ENCODE peak calls at places on chromosome 7, in nine cellular contexts. A is H9, C is IMR-90, L is PC-9, O is fibroblast of lung, U is OCI-LY7, N is GM23248, I is PC-3, M is mammary epithelial cell. Z is an unnamed sample.

GRCh38 chr7:42278360-42278759 is 41.4 kb upstream of the GLI3 start:
- DNase-seq in A (no peak), C (no peak), L (no peak), O (peak; percentile 11), U (no peak), N (no peak), I (no peak), M (no peak), Z (no peak)

GRCh38 chr7:26853788-26854393 is 10.5 kb downstream of the SKAP2 start:
- DNase-seq in A (no peak), C (peak; percentile 75), L (no peak), O (peak; percentile 87), U (peak; percentile 53), N (peak; percentile 74), I (peak; percentile 73), M (peak; percentile 52), Z (peak; percentile 32)

GRCh38 chr7:40299097-40299496 is 164.3 kb downstream of the SUGCT start:
- DNase-seq in A (peak; percentile 28), C (peak; percentile 74), L (no peak), O (peak; percentile 24), U (no peak), N (peak; percentile 86), I (peak; percentile 56), M (peak; percentile 87), Z (peak; percentile 98)

GRCh38 chr7:101564778-101565211 is 64.3 kb downstream of the MYL10 start:
- DNase-seq in A (peak; percentile 98), C (no peak), L (peak; percentile 61), O (no peak), U (no peak), N (peak; percentile 31), I (peak; percentile 71), M (peak; percentile 12), Z (no peak)

GRCh38 chr7:27156508-27156898 is at the start of gene HOXA7:
- DNase-seq in A (peak; percentile 80), C (peak; percentile 63), L (no peak), O (peak; percentile 73), U (peak; percentile 48), N (peak; percentile 91), I (no peak), M (peak; percentile 36), Z (no peak)

GRCh38 chr7:120272896-120273475 is at the start of gene KCND2:
- DNase-seq in A (peak; percentile 58), C (no peak), L (peak; percentile 34), O (peak; percentile 7), U (no peak), N (peak; percentile 40), I (no peak), M (no peak), Z (no peak)

GRCh38 chr7:132275384-132275783 is 300.9 kb downstream of the PLXNA4 start:
- DNase-seq in A (no peak), C (no peak), L (no peak), O (no peak), U (no peak), N (no peak), I (peak; percentile 5), M (no peak), Z (no peak)

GRCh38 chr7:134140889-134141867 is 14.0 kb downstream of the LRGUK start:
- DNase-seq in A (peak; percentile 88), C (peak; percentile 51), L (peak; percentile 63), O (peak; percentile 58), U (peak; percentile 69), N (peak; percentile 74), I (peak; percentile 72), M (peak; percentile 32), Z (peak; percentile 16)

GRCh38 chr7:106012935-106013439 is 49.9 kb downstream of the CDHR3 start:
- DNase-seq in A (no peak), C (peak; percentile 93), L (no peak), O (peak; percentile 98), U (no peak), N (peak; percentile 27), I (no peak), M (no peak), Z (peak; percentile 90)

GRCh38 chr7:29444267-29444666 is 119.4 kb upstream of the PRR15 start:
- DNase-seq in A (no peak), C (no peak), L (no peak), O (no peak), U (no peak), N (no peak), I (no peak), M (no peak), Z (no peak)

GRCh38 chr7:73354196-73354595 is 26.2 kb downstream of the FKBP6 start:
- DNase-seq in A (no peak), C (no peak), L (no peak), O (no peak), U (no peak), N (no peak), I (no peak), M (no peak), Z (no peak)

GRCh38 chr7:151199196-151199874 is 11.0 kb downstream of the H2BK1 start:
- DNase-seq in A (peak; percentile 62), C (no peak), L (no peak), O (no peak), U (no peak), N (no peak), I (no peak), M (no peak), Z (no peak)

GRCh38 chr7:114789942-114790341 is 132.0 kb upstream of the MDFIC start:
- DNase-seq in A (no peak), C (peak; percentile 87), L (no peak), O (peak; percentile 82), U (no peak), N (peak; percentile 93), I (peak; percentile 68), M (peak; percentile 82), Z (peak; percentile 93)

GRCh38 chr7:54788664-54789063 is 29.7 kb upstream of the SEC61G start:
- DNase-seq in A (peak; percentile 72), C (peak; percentile 96), L (peak; percentile 79), O (peak; percentile 91), U (no peak), N (peak; percentile 91), I (peak; percentile 95), M (peak; percentile 87), Z (peak; percentile 81)

GRCh38 chr7:93578762-93579161 is 4.2 kb upstream of the CALCR start:
- DNase-seq in A (no peak), C (no peak), L (no peak), O (no peak), U (no peak), N (no peak), I (no peak), M (no peak), Z (no peak)

GRCh38 chr7:43590862-43591550 is 8.1 kb downstream of the STK17A start:
- DNase-seq in A (no peak), C (no peak), L (no peak), O (no peak), U (peak; percentile 46), N (no peak), I (no peak), M (no peak), Z (no peak)
- H4K20me1 ChIP-seq in A (no peaks in the 10 kb centered on the region), C (peaks cover 89% of the 10 kb centered on the region), L (peaks cover 43% of the 10 kb centered on the region), O (peaks cover 14% of the 10 kb centered on the region), U (peaks cover 21% of the 10 kb centered on the region), N (peaks cover 36% of the 10 kb centered on the region), I (peaks cover 94% of the 10 kb centered on the region), M (peaks cover 25% of the 10 kb centered on the region), Z (peaks cover 86% of the 10 kb centered on the region)

GRCh38 chr7:135942614-135943013 is 34.5 kb downstream of the MTPN start:
- DNase-seq in A (no peak), C (no peak), L (no peak), O (no peak), U (no peak), N (no peak), I (no peak), M (no peak), Z (no peak)
- H4K20me1 ChIP-seq in A (no peaks in the 10 kb centered on the region), C (peaks cover 6% of the 10 kb centered on the region), L (peaks cover 22% of the 10 kb centered on the region), O (no peaks in the 10 kb centered on the region), U (peaks cover 10% of the 10 kb centered on the region), N (no peaks in the 10 kb centered on the region), I (no peaks in the 10 kb centered on the region), M (no peaks in the 10 kb centered on the region), Z (peaks cover 20% of the 10 kb centered on the region)

DNA sequence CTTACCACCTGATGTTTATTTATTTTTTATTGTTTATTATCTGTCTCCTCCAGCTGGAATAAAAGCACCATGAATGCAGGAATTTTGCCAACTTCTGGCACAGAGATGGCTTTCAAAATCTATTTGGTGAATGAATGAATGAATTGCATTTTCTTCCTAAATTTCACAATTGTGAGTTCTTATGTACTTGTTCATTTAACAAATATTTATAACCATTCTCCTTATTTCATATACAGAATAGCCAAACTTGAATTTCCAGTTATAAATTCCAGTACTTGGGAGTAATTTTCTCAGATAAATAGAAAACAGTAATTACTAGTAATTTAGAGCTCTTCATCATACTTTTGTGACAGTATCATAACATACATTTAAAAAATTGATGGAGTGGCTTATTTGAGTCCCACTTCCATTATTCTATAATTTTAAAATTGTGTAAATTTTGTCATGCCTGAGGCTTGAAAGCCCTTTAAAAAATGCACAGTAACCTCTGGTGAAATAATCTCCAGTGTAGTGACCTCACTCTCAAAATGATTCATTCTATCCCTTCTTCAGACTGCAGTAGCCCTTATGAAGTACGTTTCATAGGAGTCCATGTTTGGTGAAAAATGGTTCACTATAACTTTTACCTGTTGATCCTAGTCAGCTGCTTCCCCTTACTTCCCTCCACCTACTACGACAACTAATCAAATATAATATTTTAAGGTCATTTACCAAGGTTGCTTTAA is 40.0 kb upstream of the SRI start:
- DNase-seq in A (no peak), C (no peak), L (no peak), O (no peak), U (no peak), N (peak; percentile 27), I (peak; percentile 61), M (no peak), Z (peak; percentile 14)
- H4K20me1 ChIP-seq in A (no peaks in the 10 kb centered on the region), C (no peaks in the 10 kb centered on the region), L (no peaks in the 10 kb centered on the region), O (no peaks in the 10 kb centered on the region), U (no peaks in the 10 kb centered on the region), N (no peaks in the 10 kb centered on the region), I (no peaks in the 10 kb centered on the region), M (no peaks in the 10 kb centered on the region), Z (no peaks in the 10 kb centered on the region)

GRCh38 chr7:5373300-5373699 is 50.3 kb downstream of the TNRC18 start:
- DNase-seq in A (no peak), C (no peak), L (no peak), O (no peak), U (no peak), N (no peak), I (no peak), M (no peak), Z (no peak)

GRCh38 chr7:5362466-5362865 is 61.2 kb downstream of the TNRC18 start:
- DNase-seq in A (peak; percentile 22), C (no peak), L (no peak), O (no peak), U (no peak), N (no peak), I (no peak), M (no peak), Z (no peak)

GRCh38 chr7:5363729-5364128 is 59.9 kb downstream of the TNRC18 start:
- DNase-seq in A (no peak), C (no peak), L (no peak), O (no peak), U (no peak), N (no peak), I (no peak), M (no peak), Z (no peak)

GRCh38 chr7:5370454-5371353 is 52.9 kb downstream of the TNRC18 start:
- DNase-seq in A (no peak), C (no peak), L (no peak), O (no peak), U (no peak), N (no peak), I (no peak), M (no peak), Z (no peak)

DNA sequence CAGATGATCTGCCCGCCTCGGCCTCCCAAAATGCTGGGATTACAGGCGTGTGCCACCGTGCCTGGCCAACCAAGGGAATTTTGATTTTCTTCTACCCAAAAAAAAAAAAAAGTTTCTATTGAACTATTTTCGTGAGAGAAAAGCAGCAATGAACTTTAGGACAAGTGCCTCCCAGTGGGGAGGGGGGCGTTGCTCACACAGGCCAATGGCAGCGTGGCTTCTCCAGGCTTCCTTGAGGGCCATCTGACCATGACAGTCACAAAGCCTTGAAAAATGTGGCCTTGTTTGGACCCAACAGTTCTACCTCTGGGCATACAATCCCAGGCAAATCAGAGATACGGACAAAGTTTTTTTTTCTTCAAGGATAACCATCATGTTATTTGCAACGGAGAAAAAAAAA is 56.0 kb downstream of the TNRC18 start:
- DNase-seq in A (peak; percentile 22), C (no peak), L (no peak), O (no peak), U (no peak), N (no peak), I (no peak), M (no peak), Z (no peak)
- H4K20me1 ChIP-seq in A (no peaks in the 10 kb centered on the region), C (peaks cover 91% of the 10 kb centered on the region), L (peaks cover 94% of the 10 kb centered on the region), O (no peaks in the 10 kb centered on the region), U (no peaks in the 10 kb centered on the region), N (peaks cover 13% of the 10 kb centered on the region), I (no peaks in the 10 kb centered on the region), M (peaks cover 7% of the 10 kb centered on the region), Z (peaks cover 81% of the 10 kb centered on the region)

Z was measured in astrocyte.